ENCODE peak calls at places on chromosomes 2 and 18, in six cellular contexts. Y, C, U, F, N and Q are unnamed samples.

GRCh38 chr2:42951263-42951938 is 159.0 kb upstream of the HAAO start:
- DNase-seq in Y (no peak), U (peak; percentile 71), N (peak; percentile 60), C (no peak), F (no peak), Q (no peak)

GRCh38 chr18:72672364-72673151 is 128.4 kb upstream of the CBLN2 start:
- DNase-seq in N (peak; percentile 46), Y (peak; percentile 20), F (no peak), U (no peak), C (no peak), Q (no peak)

GRCh38 chr18:57026316-57026715 is 120.6 kb upstream of the BOD1L2 start:
- DNase-seq in U (no peak), C (no peak), F (no peak), N (no peak), Y (no peak), Q (no peak)

GRCh38 chr2:194769030-194769429 is 888.0 kb upstream of the SLC39A10 start:
- DNase-seq in U (no peak), C (no peak), F (no peak), N (no peak), Y (no peak), Q (no peak)

GRCh38 chr18:22115573-22115972 is 53.8 kb upstream of the GATA6 start:
- DNase-seq in F (no peak), C (no peak), U (no peak), Y (no peak), N (no peak), Q (no peak)

GRCh38 chr2:234649951-234650350 is 153.1 kb upstream of the ARL4C start:
- DNase-seq in N (no peak), U (no peak), Y (no peak), F (no peak), C (no peak), Q (no peak)

GRCh38 chr2:150630587-150631235 is 143.2 kb upstream of the RND3 start:
- DNase-seq in U (no peak), C (no peak), F (no peak), N (no peak), Y (no peak), Q (peak; percentile 28)

GRCh38 chr2:69566669-69567068 is 76.9 kb downstream of the AAK1 start:
- DNase-seq in N (no peak), F (no peak), U (no peak), C (no peak), Y (no peak), Q (no peak)

GRCh38 chr2:177165103-177165583 is 47.5 kb upstream of the HNRNPA3 start:
- DNase-seq in F (no peak), N (peak; percentile 60), C (no peak), Y (no peak), U (peak; percentile 76), Q (no peak)